ENCODE peak calls at places on chromosome 7, in nine cellular contexts. V is T-cell, U is iPS-NIHi11, D is endothelial cell, B is spleen, K is astrocyte of the hippocampus, C is GM23248, Y is substantia nigra, I is T-helper 2 cell. W is an unnamed sample.

GRCh38 chr7:155961241-155962190 is 149.3 kb upstream of the SHH start:
- DNase-seq in K (peak), U (no peak), C (no peak), I (no peak), Y (no peak), B (no peak), V (no peak), D (no peak), W (peak)

GRCh38 chr7:134701272-134701671 is 54.6 kb downstream of the BPGM start:
- DNase-seq in C (peak), U (no peak), D (no peak), Y (no peak), V (no peak), I (no peak), K (peak), B (no peak), W (peak)

GRCh38 chr7:151993977-151994676 is 31.3 kb upstream of the GALNT11 start:
- DNase-seq in K (no peak), I (no peak), V (no peak), B (no peak), C (peak), D (peak), Y (no peak), U (peak), W (peak)

GRCh38 chr7:2619120-2619519 is 12.7 kb upstream of the TTYH3 start:
- DNase-seq in D (no peak), I (no peak), K (no peak), C (peak), Y (no peak), B (no peak), U (no peak), V (no peak), W (no peak)

GRCh38 chr7:72405389-72405788 is 6.7 kb downstream of the CALN1 start:
- DNase-seq in D (no peak), I (no peak), B (no peak), V (no peak), U (no peak), C (no peak), Y (no peak), K (no peak), W (peak)

GRCh38 chr7:25392571-25393338 is 164.5 kb upstream of the NPVF start:
- DNase-seq in V (no peak), D (no peak), B (no peak), U (peak), K (peak), Y (no peak), I (no peak), C (no peak), W (peak)

GRCh38 chr7:52323202-52323746 is 712.2 kb upstream of the POM121L12 start:
- DNase-seq in K (no peak), D (no peak), U (no peak), B (no peak), I (no peak), Y (no peak), C (no peak), V (no peak), W (no peak)

GRCh38 chr7:23106491-23106800 is 861 bp downstream of the KLHL7 start:
- DNase-seq in U (peak), V (no peak), D (no peak), K (peak), C (no peak), I (no peak), B (no peak), Y (no peak), W (no peak)

GRCh38 chr7:106329408-106329807 is 44.6 kb upstream of the NAMPT start:
- DNase-seq in C (peak), I (no peak), V (no peak), K (peak), B (no peak), U (no peak), Y (no peak), D (no peak), W (no peak)

GRCh38 chr7:101858437-101859385 is 41.3 kb downstream of the CUX1 start:
- DNase-seq in D (no peak), Y (no peak), V (no peak), B (no peak), U (no peak), K (no peak), I (no peak), C (no peak), W (no peak)

GRCh38 chr7:137421389-137421788 is 77.9 kb upstream of the PTN start:
- DNase-seq in D (no peak), V (no peak), U (no peak), I (no peak), K (peak), B (no peak), Y (no peak), C (no peak), W (no peak)

GRCh38 chr7:157136372-157136771 is 2.4 kb upstream of the UBE3C start:
- DNase-seq in V (no peak), Y (no peak), B (no peak), U (no peak), K (peak), D (no peak), I (no peak), C (peak), W (peak)

GRCh38 chr7:104969183-104969582 is 44.8 kb upstream of the KMT2E start:
- DNase-seq in V (no peak), C (no peak), K (no peak), B (no peak), D (no peak), Y (no peak), U (no peak), I (no peak), W (no peak)

GRCh38 chr7:74709880-74710671 is 52.6 kb downstream of the GTF2I start:
- DNase-seq in K (no peak), Y (no peak), C (no peak), D (no peak), V (no peak), U (no peak), B (no peak), I (no peak), W (peak)

GRCh38 chr7:102284399-102284798 is 2.3 kb upstream of the SH2B2 start:
- DNase-seq in I (peak), D (no peak), Y (no peak), V (no peak), C (no peak), B (no peak), U (no peak), K (no peak), W (peak)

GRCh38 chr7:87356448-87356847 is 11.0 kb downstream of the CROT start:
- DNase-seq in Y (no peak), I (no peak), U (no peak), C (no peak), K (no peak), B (no peak), D (no peak), V (no peak), W (no peak)

GRCh38 chr7:156118246-156118645 is 306.0 kb upstream of the SHH start:
- DNase-seq in B (no peak), K (no peak), C (no peak), Y (no peak), I (no peak), U (no peak), D (no peak), V (no peak), W (no peak)

GRCh38 chr7:146655928-146656797 is 539.6 kb downstream of the CNTNAP2 start:
- DNase-seq in V (no peak), D (no peak), B (no peak), U (no peak), C (no peak), K (peak), Y (no peak), I (no peak), W (no peak)

GRCh38 chr7:2172311-2173183 is 60.2 kb downstream of the MAD1L1 start:
- DNase-seq in U (no peak), B (no peak), V (no peak), K (peak), I (no peak), D (no peak), Y (no peak), C (peak), W (peak)

GRCh38 chr7:32347244-32347828 is 142.8 kb downstream of the LSM5 start:
- DNase-seq in I (no peak), B (no peak), C (peak), U (no peak), D (no peak), Y (peak), V (no peak), K (peak), W (peak)

GRCh38 chr7:50534690-50535290 is 30.4 kb downstream of the DDC start:
- DNase-seq in U (no peak), D (no peak), V (no peak), B (peak), I (no peak), C (peak), Y (no peak), K (peak), W (peak)

GRCh38 chr7:30730996-30731395 is 20.9 kb upstream of the INMT start:
- DNase-seq in U (no peak), Y (no peak), K (no peak), B (no peak), V (no peak), I (no peak), C (no peak), D (no peak), W (no peak)

GRCh38 chr7:25460426-25460825 is 232.1 kb upstream of the NPVF start:
- DNase-seq in I (no peak), V (no peak), U (no peak), C (no peak), K (no peak), B (no peak), D (no peak), Y (no peak), W (no peak)

GRCh38 chr7:133053321-133053891 is 28.5 kb downstream of the CHCHD3 start:
- DNase-seq in Y (no peak), U (no peak), D (no peak), I (no peak), V (no peak), K (peak), C (peak), B (no peak), W (peak)

GRCh38 chr7:92740713-92741126 is 95.7 kb downstream of the CDK6 start:
- DNase-seq in C (peak), B (no peak), K (peak), D (no peak), U (peak), V (no peak), I (no peak), Y (no peak), W (peak)

GRCh38 chr7:43513236-43513635 is 69.7 kb upstream of the STK17A start:
- DNase-seq in B (no peak), Y (peak), K (peak), V (no peak), D (no peak), I (no peak), C (no peak), U (no peak), W (peak)

GRCh38 chr7:129553861-129554530 is 51.7 kb downstream of the SMKR1 start:
- DNase-seq in I (peak), Y (no peak), K (peak), U (no peak), B (no peak), V (peak), C (peak), D (no peak), W (peak)

GRCh38 chr7:45573636-45574470 is at the start of gene ADCY1:
- DNase-seq in K (peak), I (no peak), Y (no peak), B (peak), D (peak), U (peak), V (no peak), C (peak), W (no peak)

GRCh38 chr7:1377111-1377909 is 82.0 kb downstream of the MICALL2 start:
- DNase-seq in V (no peak), D (no peak), K (no peak), C (no peak), U (no peak), I (no peak), Y (no peak), B (no peak), W (peak)

GRCh38 chr7:44059219-44060090 is 5.9 kb downstream of the PGAM2 start:
- DNase-seq in D (no peak), C (no peak), Y (no peak), K (no peak), U (no peak), V (no peak), B (peak), I (no peak), W (no peak)

W was measured in Daoy.